ENCODE peak calls at places on chromosomes 13 and 19, in ten cellular contexts. One of them, this sample, is unnamed. For H3K36me3, the result is how much of the 10 kb centered on the place peaks cover.

GRCh38 chr19:42693760-42694350 is 46.4 kb downstream of the PSG3 start:
- DNase-seq in CD4-positive, CD25-positive, alpha-beta regulatory T cell: no peak
- DNase-seq in neural progenitor cell: no peak
- DNase-seq in IMR-90: peak
- DNase-seq in osteoblast: peak
- DNase-seq in heart left ventricle: no peak
- DNase-seq in hepatocyte: no peak
- DNase-seq in aorta: no peak
- DNase-seq in adrenal gland: peak
- DNase-seq in spleen: no peak
- DNase-seq in this sample: peak

GRCh38 chr13:76349700-76350099 is 536.5 kb downstream of the KCTD12 start:
- DNase-seq in CD4-positive, CD25-positive, alpha-beta regulatory T cell: no peak
- DNase-seq in neural progenitor cell: no peak
- DNase-seq in IMR-90: no peak
- DNase-seq in osteoblast: no peak
- DNase-seq in heart left ventricle: no peak
- DNase-seq in hepatocyte: no peak
- DNase-seq in aorta: no peak
- DNase-seq in adrenal gland: no peak
- DNase-seq in spleen: no peak
- DNase-seq in this sample: no peak

GRCh38 chr13:113591750-113592149 is 7.2 kb downstream of the TFDP1 start:
- DNase-seq in CD4-positive, CD25-positive, alpha-beta regulatory T cell: no peak
- DNase-seq in neural progenitor cell: no peak
- DNase-seq in IMR-90: no peak
- DNase-seq in osteoblast: peak
- DNase-seq in heart left ventricle: no peak
- DNase-seq in hepatocyte: no peak
- DNase-seq in aorta: peak
- DNase-seq in adrenal gland: no peak
- DNase-seq in spleen: peak
- DNase-seq in this sample: no peak

GRCh38 chr13:64074989-64075474 is 2659.4 kb upstream of the PCDH20 start:
- DNase-seq in CD4-positive, CD25-positive, alpha-beta regulatory T cell: no peak
- DNase-seq in neural progenitor cell: no peak
- DNase-seq in IMR-90: no peak
- DNase-seq in osteoblast: no peak
- DNase-seq in heart left ventricle: no peak
- DNase-seq in hepatocyte: no peak
- DNase-seq in aorta: peak
- DNase-seq in adrenal gland: no peak
- DNase-seq in spleen: no peak
- DNase-seq in this sample: no peak

GRCh38 chr19:35577918-35578317 is 8.1 kb upstream of the PMIS2 start:
- DNase-seq in CD4-positive, CD25-positive, alpha-beta regulatory T cell: no peak
- DNase-seq in neural progenitor cell: no peak
- DNase-seq in IMR-90: no peak
- DNase-seq in osteoblast: no peak
- DNase-seq in heart left ventricle: no peak
- DNase-seq in hepatocyte: no peak
- DNase-seq in aorta: peak
- DNase-seq in adrenal gland: no peak
- DNase-seq in spleen: no peak
- DNase-seq in this sample: no peak

GRCh38 chr13:30792257-30793000 is 57.1 kb downstream of the ALOX5AP start:
- DNase-seq in CD4-positive, CD25-positive, alpha-beta regulatory T cell: no peak
- DNase-seq in neural progenitor cell: peak
- DNase-seq in IMR-90: peak
- DNase-seq in osteoblast: peak
- DNase-seq in heart left ventricle: peak
- DNase-seq in hepatocyte: peak
- DNase-seq in aorta: peak
- DNase-seq in adrenal gland: peak
- DNase-seq in spleen: peak
- DNase-seq in this sample: peak

GRCh38 chr13:113155982-113156655 is 2.3 kb upstream of the PROZ start:
- DNase-seq in CD4-positive, CD25-positive, alpha-beta regulatory T cell: no peak
- DNase-seq in neural progenitor cell: no peak
- DNase-seq in IMR-90: no peak
- DNase-seq in osteoblast: no peak
- DNase-seq in heart left ventricle: no peak
- DNase-seq in hepatocyte: no peak
- DNase-seq in aorta: no peak
- DNase-seq in adrenal gland: peak
- DNase-seq in spleen: no peak
- DNase-seq in this sample: no peak

GRCh38 chr13:35926859-35927530 is 204.2 kb downstream of the DCLK1 start:
- DNase-seq in CD4-positive, CD25-positive, alpha-beta regulatory T cell: no peak
- DNase-seq in neural progenitor cell: no peak
- DNase-seq in IMR-90: peak
- DNase-seq in osteoblast: peak
- DNase-seq in heart left ventricle: no peak
- DNase-seq in hepatocyte: no peak
- DNase-seq in aorta: no peak
- DNase-seq in adrenal gland: no peak
- DNase-seq in spleen: no peak
- DNase-seq in this sample: no peak

GRCh38 chr13:76879876-76880270 is 6.3 kb downstream of the KCTD12 start:
- DNase-seq in CD4-positive, CD25-positive, alpha-beta regulatory T cell: no peak
- DNase-seq in neural progenitor cell: no peak
- DNase-seq in IMR-90: no peak
- DNase-seq in osteoblast: no peak
- DNase-seq in heart left ventricle: no peak
- DNase-seq in hepatocyte: no peak
- DNase-seq in aorta: no peak
- DNase-seq in adrenal gland: no peak
- DNase-seq in spleen: no peak
- DNase-seq in this sample: no peak

GRCh38 chr13:77724092-77724491 is 26.6 kb downstream of the SLAIN1 start:
- DNase-seq in CD4-positive, CD25-positive, alpha-beta regulatory T cell: no peak
- DNase-seq in neural progenitor cell: no peak
- DNase-seq in IMR-90: no peak
- DNase-seq in osteoblast: no peak
- DNase-seq in heart left ventricle: no peak
- DNase-seq in hepatocyte: no peak
- DNase-seq in aorta: no peak
- DNase-seq in adrenal gland: no peak
- DNase-seq in spleen: no peak
- DNase-seq in this sample: no peak

GRCh38 chr19:19911150-19911549 is 10.4 kb downstream of the ZNF93 start:
- DNase-seq in CD4-positive, CD25-positive, alpha-beta regulatory T cell: no peak
- DNase-seq in neural progenitor cell: no peak
- DNase-seq in IMR-90: peak
- DNase-seq in osteoblast: peak
- DNase-seq in heart left ventricle: no peak
- DNase-seq in hepatocyte: peak
- DNase-seq in aorta: no peak
- DNase-seq in adrenal gland: no peak
- DNase-seq in spleen: no peak
- DNase-seq in this sample: no peak

GRCh38 chr19:5563941-5564612 is 3.7 kb downstream of the TINCR start:
- DNase-seq in CD4-positive, CD25-positive, alpha-beta regulatory T cell: no peak
- DNase-seq in neural progenitor cell: no peak
- DNase-seq in IMR-90: peak
- DNase-seq in osteoblast: peak
- DNase-seq in heart left ventricle: no peak
- DNase-seq in hepatocyte: peak
- DNase-seq in aorta: no peak
- DNase-seq in adrenal gland: no peak
- DNase-seq in spleen: no peak
- DNase-seq in this sample: no peak

GRCh38 chr13:102405499-102406079 is 3.7 kb upstream of the FGF14 start:
- DNase-seq in CD4-positive, CD25-positive, alpha-beta regulatory T cell: no peak
- DNase-seq in neural progenitor cell: peak
- DNase-seq in IMR-90: peak
- DNase-seq in osteoblast: peak
- DNase-seq in heart left ventricle: no peak
- DNase-seq in hepatocyte: peak
- DNase-seq in aorta: no peak
- DNase-seq in adrenal gland: no peak
- DNase-seq in spleen: no peak
- DNase-seq in this sample: peak

GRCh38 chr19:41353466-41354342 is at the start of gene TGFB1:
- DNase-seq in CD4-positive, CD25-positive, alpha-beta regulatory T cell: peak
- DNase-seq in neural progenitor cell: peak
- DNase-seq in IMR-90: peak
- DNase-seq in osteoblast: peak
- DNase-seq in heart left ventricle: peak
- DNase-seq in hepatocyte: peak
- DNase-seq in aorta: peak
- DNase-seq in adrenal gland: peak
- DNase-seq in spleen: peak
- DNase-seq in this sample: peak

GRCh38 chr13:42064259-42064658 is 15.8 kb downstream of the DGKH start:
- DNase-seq in CD4-positive, CD25-positive, alpha-beta regulatory T cell: no peak
- DNase-seq in neural progenitor cell: no peak
- DNase-seq in IMR-90: peak
- DNase-seq in osteoblast: peak
- DNase-seq in heart left ventricle: no peak
- DNase-seq in hepatocyte: no peak
- DNase-seq in aorta: no peak
- DNase-seq in adrenal gland: no peak
- DNase-seq in spleen: no peak
- DNase-seq in this sample: peak

GRCh38 chr13:42071667-42072419 is 23.4 kb downstream of the DGKH start:
- DNase-seq in CD4-positive, CD25-positive, alpha-beta regulatory T cell: no peak
- DNase-seq in neural progenitor cell: no peak
- DNase-seq in IMR-90: peak
- DNase-seq in osteoblast: peak
- DNase-seq in heart left ventricle: no peak
- DNase-seq in hepatocyte: no peak
- DNase-seq in aorta: no peak
- DNase-seq in adrenal gland: no peak
- DNase-seq in spleen: no peak
- DNase-seq in this sample: no peak

GRCh38 chr13:99655351-99656091 is 154.2 kb downstream of the TM9SF2 start:
- DNase-seq in CD4-positive, CD25-positive, alpha-beta regulatory T cell: no peak
- DNase-seq in neural progenitor cell: peak
- DNase-seq in IMR-90: peak
- DNase-seq in osteoblast: peak
- DNase-seq in heart left ventricle: no peak
- DNase-seq in hepatocyte: peak
- DNase-seq in aorta: no peak
- DNase-seq in adrenal gland: peak
- DNase-seq in spleen: no peak
- DNase-seq in this sample: no peak

GRCh38 chr19:3398114-3398899 is 31.9 kb downstream of the NFIC start:
- DNase-seq in CD4-positive, CD25-positive, alpha-beta regulatory T cell: no peak
- DNase-seq in neural progenitor cell: peak
- DNase-seq in IMR-90: peak
- DNase-seq in osteoblast: peak
- DNase-seq in heart left ventricle: peak
- DNase-seq in hepatocyte: peak
- DNase-seq in aorta: peak
- DNase-seq in adrenal gland: peak
- DNase-seq in spleen: peak
- DNase-seq in this sample: no peak

GRCh38 chr13:43783820-43784219 is 3.0 kb downstream of the ENOX1 start:
- DNase-seq in CD4-positive, CD25-positive, alpha-beta regulatory T cell: no peak
- DNase-seq in neural progenitor cell: peak
- DNase-seq in IMR-90: peak
- DNase-seq in osteoblast: peak
- DNase-seq in heart left ventricle: no peak
- DNase-seq in hepatocyte: peak
- DNase-seq in aorta: no peak
- DNase-seq in adrenal gland: no peak
- DNase-seq in spleen: no peak
- DNase-seq in this sample: peak

GRCh38 chr19:8441725-8442544 is 2.8 kb upstream of the HNRNPM start:
- DNase-seq in CD4-positive, CD25-positive, alpha-beta regulatory T cell: no peak
- DNase-seq in neural progenitor cell: peak
- DNase-seq in IMR-90: no peak
- DNase-seq in osteoblast: peak
- DNase-seq in heart left ventricle: no peak
- DNase-seq in hepatocyte: no peak
- DNase-seq in aorta: peak
- DNase-seq in adrenal gland: no peak
- DNase-seq in spleen: peak
- DNase-seq in this sample: no peak
- H3K27ac ChIP-seq in CD4-positive, CD25-positive, alpha-beta regulatory T cell: no peak
- H3K27ac ChIP-seq in neural progenitor cell: peak
- H3K27ac ChIP-seq in IMR-90: no peak
- H3K27ac ChIP-seq in osteoblast: no peak
- H3K27ac ChIP-seq in heart left ventricle: no peak
- H3K27ac ChIP-seq in hepatocyte: no peak
- H3K27ac ChIP-seq in aorta: no peak
- H3K27ac ChIP-seq in adrenal gland: no peak
- H3K27ac ChIP-seq in spleen: no peak
- H3K27ac ChIP-seq in this sample: no peak

GRCh38 chr19:13094771-13095392 is 7.8 kb downstream of the LYL1 start:
- DNase-seq in CD4-positive, CD25-positive, alpha-beta regulatory T cell: peak
- DNase-seq in neural progenitor cell: peak
- DNase-seq in IMR-90: no peak
- DNase-seq in osteoblast: peak
- DNase-seq in heart left ventricle: no peak
- DNase-seq in hepatocyte: no peak
- DNase-seq in aorta: no peak
- DNase-seq in adrenal gland: no peak
- DNase-seq in spleen: peak
- DNase-seq in this sample: no peak
- H3K36me3 ChIP-seq in CD4-positive, CD25-positive, alpha-beta regulatory T cell: under half
- H3K36me3 ChIP-seq in neural progenitor cell: under half
- H3K36me3 ChIP-seq in IMR-90: under half
- H3K36me3 ChIP-seq in osteoblast: under half
- H3K36me3 ChIP-seq in heart left ventricle: under half
- H3K36me3 ChIP-seq in hepatocyte: under half
- H3K36me3 ChIP-seq in aorta: under half
- H3K36me3 ChIP-seq in adrenal gland: under half
- H3K36me3 ChIP-seq in spleen: under half
- H3K36me3 ChIP-seq in this sample: under half

DNA sequence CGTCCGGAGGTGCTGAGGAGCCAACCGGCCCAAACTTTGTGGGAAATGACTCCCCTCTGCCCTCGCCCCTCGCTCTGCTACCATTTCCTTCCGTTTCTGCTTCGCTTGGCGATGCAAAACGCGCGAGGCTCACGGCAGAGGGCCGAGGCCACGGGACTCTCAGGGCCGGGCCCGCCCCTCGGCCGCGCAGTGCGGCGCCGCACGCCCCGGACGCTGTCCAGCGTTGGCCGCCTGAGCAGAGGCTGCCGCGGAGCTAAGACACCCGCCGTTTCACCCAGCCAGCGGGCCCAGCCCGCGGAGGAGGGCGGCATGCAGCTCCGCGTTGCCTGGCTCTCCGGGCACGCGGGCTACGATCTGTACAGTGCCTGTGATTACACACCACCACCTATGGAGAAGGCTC is 2.1 kb upstream of the ZNF578 start:
- DNase-seq in CD4-positive, CD25-positive, alpha-beta regulatory T cell: no peak
- DNase-seq in neural progenitor cell: no peak
- DNase-seq in IMR-90: no peak
- DNase-seq in osteoblast: peak
- DNase-seq in heart left ventricle: no peak
- DNase-seq in hepatocyte: no peak
- DNase-seq in aorta: no peak
- DNase-seq in adrenal gland: no peak
- DNase-seq in spleen: no peak
- DNase-seq in this sample: no peak
- H3K4me3 ChIP-seq in CD4-positive, CD25-positive, alpha-beta regulatory T cell: no peak
- H3K4me3 ChIP-seq in neural progenitor cell: no peak
- H3K4me3 ChIP-seq in IMR-90: no peak
- H3K4me3 ChIP-seq in osteoblast: no peak
- H3K4me3 ChIP-seq in heart left ventricle: no peak
- H3K4me3 ChIP-seq in hepatocyte: no peak
- H3K4me3 ChIP-seq in aorta: no peak
- H3K4me3 ChIP-seq in adrenal gland: no peak
- H3K4me3 ChIP-seq in spleen: no peak
- H3K4me3 ChIP-seq in this sample: no peak

GRCh38 chr13:67071918-67072598 is 158.1 kb downstream of the PCDH9 start:
- DNase-seq in CD4-positive, CD25-positive, alpha-beta regulatory T cell: no peak
- DNase-seq in neural progenitor cell: no peak
- DNase-seq in IMR-90: no peak
- DNase-seq in osteoblast: no peak
- DNase-seq in heart left ventricle: no peak
- DNase-seq in hepatocyte: no peak
- DNase-seq in aorta: no peak
- DNase-seq in adrenal gland: no peak
- DNase-seq in spleen: no peak
- DNase-seq in this sample: no peak
- H3K27ac ChIP-seq in CD4-positive, CD25-positive, alpha-beta regulatory T cell: no peak
- H3K27ac ChIP-seq in neural progenitor cell: no peak
- H3K27ac ChIP-seq in IMR-90: no peak
- H3K27ac ChIP-seq in osteoblast: no peak
- H3K27ac ChIP-seq in heart left ventricle: no peak
- H3K27ac ChIP-seq in hepatocyte: no peak
- H3K27ac ChIP-seq in aorta: no peak
- H3K27ac ChIP-seq in adrenal gland: no peak
- H3K27ac ChIP-seq in spleen: no peak
- H3K27ac ChIP-seq in this sample: no peak

This sample was measured in SJCRH30.